ENCODE peak calls at places on chromosome 2, in four cellular contexts. R is HTR-8/SVneo; P is NCI-H1417; N is stimulated activated CD8-positive, alpha-beta memory T cell treated with anti-CD3 and anti-CD28 coated beads, Interleukin-15, amount 100 ng/mL, for 24 hours. I is an unnamed sample.

GRCh38 chr2:55986700-55987440 is 63.3 kb upstream of the EFEMP1 start:
- DNase-seq in N (no peak), P (no peak), R (no peak), I (no peak)

GRCh38 chr2:132009874-132010521 is 151.8 kb downstream of the ANKRD30BL start:
- DNase-seq in N (no peak), R (no peak), P (peak; percentile 47), I (no peak)

GRCh38 chr2:32632089-32632488 is 4.2 kb downstream of the TTC27 start:
- DNase-seq in P (no peak), N (no peak), R (no peak), I (no peak)

GRCh38 chr2:176189666-176190641 is 1.5 kb downstream of the HOXD1 start:
- DNase-seq in P (peak; percentile 63), R (no peak), N (no peak), I (no peak)

GRCh38 chr2:100818003-100818605 is 1.8 kb upstream of the NPAS2 start:
- DNase-seq in N (no peak), P (no peak), R (no peak), I (no peak)

GRCh38 chr2:197108758-197109157 is 182.3 kb upstream of the PGAP1 start:
- DNase-seq in N (no peak), P (no peak), R (no peak), I (no peak)

GRCh38 chr2:238921259-238921658 is 73.4 kb downstream of the TWIST2 start:
- DNase-seq in N (no peak), R (no peak), P (no peak), I (peak; percentile 17)

GRCh38 chr2:211144974-211145373 is 588.6 kb downstream of the CPS1 start:
- DNase-seq in P (no peak), R (no peak), N (no peak), I (no peak)

GRCh38 chr2:218425531-218425930 is 6.6 kb downstream of the VIL1 start:
- DNase-seq in P (no peak), R (no peak), N (no peak), I (no peak)

GRCh38 chr2:28678175-28678855 is 73.3 kb upstream of the PPP1CB start:
- DNase-seq in R (no peak), P (no peak), N (no peak), I (no peak)

GRCh38 chr2:72533767-72534166 is 292.1 kb downstream of the EXOC6B start:
- DNase-seq in N (no peak), P (no peak), R (peak; percentile 34), I (no peak)

GRCh38 chr2:138823651-138824050 is 43.5 kb upstream of the NXPH2 start:
- DNase-seq in P (peak; percentile 10), N (no peak), R (no peak), I (no peak)

GRCh38 chr2:109170645-109171044 is 41.6 kb downstream of the SH3RF3 start:
- DNase-seq in R (no peak), N (no peak), P (peak; percentile 6), I (no peak)

I was measured in RWPE2.